ENCODE peak calls at places on chromosomes 5 and 9, in nine cellular contexts. One of them, this sample, is unnamed.

GRCh38 chr5:109451161-109451560 is 41.4 kb upstream of the PJA2 start:
- DNase-seq in activated effector memory CD4-positive, alpha-beta T cell treated with Interleukin-2 at 50 U/mL for 16 hours: no peak
- DNase-seq in AG04450: no peak
- DNase-seq in CD4-positive, alpha-beta T cell: no peak
- DNase-seq in activated T-cell treated with anti-CD3 and anti-CD28 coated beads for 24 hours: no peak
- DNase-seq in stimulated activated CD8-positive, alpha-beta memory T cell treated with anti-CD3 and anti-CD28 coated beads, Interleukin-7, amount 100 ng/mL, for 4 hours: no peak
- DNase-seq in SW480: no peak
- DNase-seq in activated naive CD4-positive, alpha-beta T cell treated with anti-CD3 and anti-CD28 coated beads, Interleukin-2, amount 50 U/mL, for 16 hours: no peak
- DNase-seq in keratinocyte: no peak
- DNase-seq in this sample: no peak

GRCh38 chr5:9519537-9519936 is 26.3 kb downstream of the SEMA5A start:
- DNase-seq in CD4-positive, alpha-beta T cell: no peak
- DNase-seq in stimulated activated CD8-positive, alpha-beta memory T cell treated with anti-CD3 and anti-CD28 coated beads, Interleukin-7, amount 100 ng/mL, for 4 hours: no peak
- DNase-seq in activated T-cell treated with anti-CD3 and anti-CD28 coated beads for 24 hours: no peak
- DNase-seq in keratinocyte: no peak
- DNase-seq in activated effector memory CD4-positive, alpha-beta T cell treated with Interleukin-2 at 50 U/mL for 16 hours: no peak
- DNase-seq in activated naive CD4-positive, alpha-beta T cell treated with anti-CD3 and anti-CD28 coated beads, Interleukin-2, amount 50 U/mL, for 16 hours: no peak
- DNase-seq in SW480: no peak
- DNase-seq in AG04450: no peak
- DNase-seq in this sample: no peak

GRCh38 chr5:13214182-13214581 is 730.3 kb downstream of the DNAH5 start:
- DNase-seq in AG04450: no peak
- DNase-seq in activated effector memory CD4-positive, alpha-beta T cell treated with Interleukin-2 at 50 U/mL for 16 hours: no peak
- DNase-seq in SW480: no peak
- DNase-seq in activated naive CD4-positive, alpha-beta T cell treated with anti-CD3 and anti-CD28 coated beads, Interleukin-2, amount 50 U/mL, for 16 hours: no peak
- DNase-seq in keratinocyte: no peak
- DNase-seq in CD4-positive, alpha-beta T cell: no peak
- DNase-seq in activated T-cell treated with anti-CD3 and anti-CD28 coated beads for 24 hours: no peak
- DNase-seq in stimulated activated CD8-positive, alpha-beta memory T cell treated with anti-CD3 and anti-CD28 coated beads, Interleukin-7, amount 100 ng/mL, for 4 hours: no peak
- DNase-seq in this sample: no peak

GRCh38 chr5:16017720-16018119 is 161.9 kb downstream of the MARCHF11 start:
- DNase-seq in keratinocyte: no peak
- DNase-seq in activated naive CD4-positive, alpha-beta T cell treated with anti-CD3 and anti-CD28 coated beads, Interleukin-2, amount 50 U/mL, for 16 hours: no peak
- DNase-seq in activated T-cell treated with anti-CD3 and anti-CD28 coated beads for 24 hours: no peak
- DNase-seq in CD4-positive, alpha-beta T cell: no peak
- DNase-seq in stimulated activated CD8-positive, alpha-beta memory T cell treated with anti-CD3 and anti-CD28 coated beads, Interleukin-7, amount 100 ng/mL, for 4 hours: no peak
- DNase-seq in activated effector memory CD4-positive, alpha-beta T cell treated with Interleukin-2 at 50 U/mL for 16 hours: no peak
- DNase-seq in AG04450: no peak
- DNase-seq in SW480: no peak
- DNase-seq in this sample: no peak

GRCh38 chr9:79501546-79501945 is 70.2 kb upstream of the TLE4 start:
- DNase-seq in activated naive CD4-positive, alpha-beta T cell treated with anti-CD3 and anti-CD28 coated beads, Interleukin-2, amount 50 U/mL, for 16 hours: no peak
- DNase-seq in SW480: no peak
- DNase-seq in activated T-cell treated with anti-CD3 and anti-CD28 coated beads for 24 hours: no peak
- DNase-seq in stimulated activated CD8-positive, alpha-beta memory T cell treated with anti-CD3 and anti-CD28 coated beads, Interleukin-7, amount 100 ng/mL, for 4 hours: no peak
- DNase-seq in activated effector memory CD4-positive, alpha-beta T cell treated with Interleukin-2 at 50 U/mL for 16 hours: no peak
- DNase-seq in AG04450: no peak
- DNase-seq in keratinocyte: no peak
- DNase-seq in CD4-positive, alpha-beta T cell: no peak
- DNase-seq in this sample: no peak

GRCh38 chr9:2161661-2162060 is 146.5 kb downstream of the SMARCA2 start:
- DNase-seq in SW480: no peak
- DNase-seq in keratinocyte: no peak
- DNase-seq in stimulated activated CD8-positive, alpha-beta memory T cell treated with anti-CD3 and anti-CD28 coated beads, Interleukin-7, amount 100 ng/mL, for 4 hours: no peak
- DNase-seq in activated effector memory CD4-positive, alpha-beta T cell treated with Interleukin-2 at 50 U/mL for 16 hours: no peak
- DNase-seq in activated naive CD4-positive, alpha-beta T cell treated with anti-CD3 and anti-CD28 coated beads, Interleukin-2, amount 50 U/mL, for 16 hours: no peak
- DNase-seq in activated T-cell treated with anti-CD3 and anti-CD28 coated beads for 24 hours: no peak
- DNase-seq in CD4-positive, alpha-beta T cell: no peak
- DNase-seq in AG04450: no peak
- DNase-seq in this sample: no peak

GRCh38 chr5:132263548-132264261 is 6.2 kb downstream of the PDLIM4 start:
- DNase-seq in activated naive CD4-positive, alpha-beta T cell treated with anti-CD3 and anti-CD28 coated beads, Interleukin-2, amount 50 U/mL, for 16 hours: no peak
- DNase-seq in keratinocyte: no peak
- DNase-seq in activated effector memory CD4-positive, alpha-beta T cell treated with Interleukin-2 at 50 U/mL for 16 hours: no peak
- DNase-seq in SW480: no peak
- DNase-seq in AG04450: peak
- DNase-seq in stimulated activated CD8-positive, alpha-beta memory T cell treated with anti-CD3 and anti-CD28 coated beads, Interleukin-7, amount 100 ng/mL, for 4 hours: peak
- DNase-seq in CD4-positive, alpha-beta T cell: no peak
- DNase-seq in activated T-cell treated with anti-CD3 and anti-CD28 coated beads for 24 hours: no peak
- DNase-seq in this sample: no peak

GRCh38 chr5:31193026-31193425 is 460 bp upstream of the CDH6 start:
- DNase-seq in CD4-positive, alpha-beta T cell: no peak
- DNase-seq in SW480: no peak
- DNase-seq in stimulated activated CD8-positive, alpha-beta memory T cell treated with anti-CD3 and anti-CD28 coated beads, Interleukin-7, amount 100 ng/mL, for 4 hours: no peak
- DNase-seq in AG04450: no peak
- DNase-seq in activated naive CD4-positive, alpha-beta T cell treated with anti-CD3 and anti-CD28 coated beads, Interleukin-2, amount 50 U/mL, for 16 hours: no peak
- DNase-seq in keratinocyte: no peak
- DNase-seq in activated effector memory CD4-positive, alpha-beta T cell treated with Interleukin-2 at 50 U/mL for 16 hours: no peak
- DNase-seq in activated T-cell treated with anti-CD3 and anti-CD28 coated beads for 24 hours: no peak
- DNase-seq in this sample: no peak

GRCh38 chr9:121242219-121242954 is 25.6 kb upstream of the GSN start:
- DNase-seq in keratinocyte: no peak
- DNase-seq in CD4-positive, alpha-beta T cell: no peak
- DNase-seq in activated effector memory CD4-positive, alpha-beta T cell treated with Interleukin-2 at 50 U/mL for 16 hours: no peak
- DNase-seq in activated naive CD4-positive, alpha-beta T cell treated with anti-CD3 and anti-CD28 coated beads, Interleukin-2, amount 50 U/mL, for 16 hours: no peak
- DNase-seq in AG04450: no peak
- DNase-seq in stimulated activated CD8-positive, alpha-beta memory T cell treated with anti-CD3 and anti-CD28 coated beads, Interleukin-7, amount 100 ng/mL, for 4 hours: no peak
- DNase-seq in activated T-cell treated with anti-CD3 and anti-CD28 coated beads for 24 hours: no peak
- DNase-seq in SW480: no peak
- DNase-seq in this sample: no peak

GRCh38 chr5:122602700-122603099 is 172.2 kb upstream of the SNX2 start:
- DNase-seq in keratinocyte: no peak
- DNase-seq in SW480: no peak
- DNase-seq in CD4-positive, alpha-beta T cell: no peak
- DNase-seq in stimulated activated CD8-positive, alpha-beta memory T cell treated with anti-CD3 and anti-CD28 coated beads, Interleukin-7, amount 100 ng/mL, for 4 hours: no peak
- DNase-seq in activated naive CD4-positive, alpha-beta T cell treated with anti-CD3 and anti-CD28 coated beads, Interleukin-2, amount 50 U/mL, for 16 hours: no peak
- DNase-seq in activated T-cell treated with anti-CD3 and anti-CD28 coated beads for 24 hours: no peak
- DNase-seq in AG04450: no peak
- DNase-seq in activated effector memory CD4-positive, alpha-beta T cell treated with Interleukin-2 at 50 U/mL for 16 hours: no peak
- DNase-seq in this sample: no peak

GRCh38 chr9:108039491-108039890 is 549.9 kb upstream of the KLF4 start:
- DNase-seq in activated naive CD4-positive, alpha-beta T cell treated with anti-CD3 and anti-CD28 coated beads, Interleukin-2, amount 50 U/mL, for 16 hours: no peak
- DNase-seq in AG04450: no peak
- DNase-seq in CD4-positive, alpha-beta T cell: no peak
- DNase-seq in activated T-cell treated with anti-CD3 and anti-CD28 coated beads for 24 hours: no peak
- DNase-seq in activated effector memory CD4-positive, alpha-beta T cell treated with Interleukin-2 at 50 U/mL for 16 hours: no peak
- DNase-seq in keratinocyte: no peak
- DNase-seq in SW480: no peak
- DNase-seq in stimulated activated CD8-positive, alpha-beta memory T cell treated with anti-CD3 and anti-CD28 coated beads, Interleukin-7, amount 100 ng/mL, for 4 hours: no peak
- DNase-seq in this sample: no peak

GRCh38 chr5:39427225-39427624 is 2.4 kb upstream of the DAB2 start:
- DNase-seq in SW480: no peak
- DNase-seq in activated T-cell treated with anti-CD3 and anti-CD28 coated beads for 24 hours: no peak
- DNase-seq in keratinocyte: no peak
- DNase-seq in stimulated activated CD8-positive, alpha-beta memory T cell treated with anti-CD3 and anti-CD28 coated beads, Interleukin-7, amount 100 ng/mL, for 4 hours: no peak
- DNase-seq in activated naive CD4-positive, alpha-beta T cell treated with anti-CD3 and anti-CD28 coated beads, Interleukin-2, amount 50 U/mL, for 16 hours: no peak
- DNase-seq in activated effector memory CD4-positive, alpha-beta T cell treated with Interleukin-2 at 50 U/mL for 16 hours: no peak
- DNase-seq in AG04450: no peak
- DNase-seq in CD4-positive, alpha-beta T cell: no peak
- DNase-seq in this sample: no peak

GRCh38 chr5:3592298-3592697 is 3.3 kb upstream of the IRX1 start:
- DNase-seq in CD4-positive, alpha-beta T cell: no peak
- DNase-seq in SW480: no peak
- DNase-seq in AG04450: no peak
- DNase-seq in activated effector memory CD4-positive, alpha-beta T cell treated with Interleukin-2 at 50 U/mL for 16 hours: no peak
- DNase-seq in activated T-cell treated with anti-CD3 and anti-CD28 coated beads for 24 hours: no peak
- DNase-seq in stimulated activated CD8-positive, alpha-beta memory T cell treated with anti-CD3 and anti-CD28 coated beads, Interleukin-7, amount 100 ng/mL, for 4 hours: no peak
- DNase-seq in activated naive CD4-positive, alpha-beta T cell treated with anti-CD3 and anti-CD28 coated beads, Interleukin-2, amount 50 U/mL, for 16 hours: no peak
- DNase-seq in keratinocyte: no peak
- DNase-seq in this sample: no peak

GRCh38 chr5:125487231-125487630 is 740.8 kb upstream of the ZNF608 start:
- DNase-seq in SW480: no peak
- DNase-seq in keratinocyte: no peak
- DNase-seq in stimulated activated CD8-positive, alpha-beta memory T cell treated with anti-CD3 and anti-CD28 coated beads, Interleukin-7, amount 100 ng/mL, for 4 hours: no peak
- DNase-seq in activated effector memory CD4-positive, alpha-beta T cell treated with Interleukin-2 at 50 U/mL for 16 hours: no peak
- DNase-seq in AG04450: no peak
- DNase-seq in CD4-positive, alpha-beta T cell: no peak
- DNase-seq in activated T-cell treated with anti-CD3 and anti-CD28 coated beads for 24 hours: no peak
- DNase-seq in activated naive CD4-positive, alpha-beta T cell treated with anti-CD3 and anti-CD28 coated beads, Interleukin-2, amount 50 U/mL, for 16 hours: no peak
- DNase-seq in this sample: no peak

GRCh38 chr9:74949859-74950258 is 2.9 kb downstream of the C9orf40 start:
- DNase-seq in CD4-positive, alpha-beta T cell: no peak
- DNase-seq in activated effector memory CD4-positive, alpha-beta T cell treated with Interleukin-2 at 50 U/mL for 16 hours: no peak
- DNase-seq in stimulated activated CD8-positive, alpha-beta memory T cell treated with anti-CD3 and anti-CD28 coated beads, Interleukin-7, amount 100 ng/mL, for 4 hours: no peak
- DNase-seq in keratinocyte: no peak
- DNase-seq in activated T-cell treated with anti-CD3 and anti-CD28 coated beads for 24 hours: no peak
- DNase-seq in SW480: no peak
- DNase-seq in AG04450: no peak
- DNase-seq in activated naive CD4-positive, alpha-beta T cell treated with anti-CD3 and anti-CD28 coated beads, Interleukin-2, amount 50 U/mL, for 16 hours: no peak
- DNase-seq in this sample: no peak

GRCh38 chr5:94440015-94440414 is 178.4 kb downstream of the KIAA0825 start:
- DNase-seq in CD4-positive, alpha-beta T cell: no peak
- DNase-seq in activated T-cell treated with anti-CD3 and anti-CD28 coated beads for 24 hours: no peak
- DNase-seq in activated effector memory CD4-positive, alpha-beta T cell treated with Interleukin-2 at 50 U/mL for 16 hours: no peak
- DNase-seq in stimulated activated CD8-positive, alpha-beta memory T cell treated with anti-CD3 and anti-CD28 coated beads, Interleukin-7, amount 100 ng/mL, for 4 hours: no peak
- DNase-seq in activated naive CD4-positive, alpha-beta T cell treated with anti-CD3 and anti-CD28 coated beads, Interleukin-2, amount 50 U/mL, for 16 hours: no peak
- DNase-seq in AG04450: no peak
- DNase-seq in keratinocyte: no peak
- DNase-seq in SW480: no peak
- DNase-seq in this sample: no peak

GRCh38 chr5:19256036-19256435 is 732.0 kb downstream of the CDH18 start:
- DNase-seq in CD4-positive, alpha-beta T cell: no peak
- DNase-seq in SW480: no peak
- DNase-seq in activated effector memory CD4-positive, alpha-beta T cell treated with Interleukin-2 at 50 U/mL for 16 hours: no peak
- DNase-seq in stimulated activated CD8-positive, alpha-beta memory T cell treated with anti-CD3 and anti-CD28 coated beads, Interleukin-7, amount 100 ng/mL, for 4 hours: no peak
- DNase-seq in activated T-cell treated with anti-CD3 and anti-CD28 coated beads for 24 hours: no peak
- DNase-seq in keratinocyte: no peak
- DNase-seq in AG04450: no peak
- DNase-seq in activated naive CD4-positive, alpha-beta T cell treated with anti-CD3 and anti-CD28 coated beads, Interleukin-2, amount 50 U/mL, for 16 hours: no peak
- DNase-seq in this sample: no peak

GRCh38 chr9:20394928-20395327 is 227.4 kb downstream of the MLLT3 start:
- DNase-seq in AG04450: no peak
- DNase-seq in activated naive CD4-positive, alpha-beta T cell treated with anti-CD3 and anti-CD28 coated beads, Interleukin-2, amount 50 U/mL, for 16 hours: no peak
- DNase-seq in activated effector memory CD4-positive, alpha-beta T cell treated with Interleukin-2 at 50 U/mL for 16 hours: no peak
- DNase-seq in keratinocyte: no peak
- DNase-seq in stimulated activated CD8-positive, alpha-beta memory T cell treated with anti-CD3 and anti-CD28 coated beads, Interleukin-7, amount 100 ng/mL, for 4 hours: no peak
- DNase-seq in SW480: no peak
- DNase-seq in activated T-cell treated with anti-CD3 and anti-CD28 coated beads for 24 hours: no peak
- DNase-seq in CD4-positive, alpha-beta T cell: no peak
- DNase-seq in this sample: no peak

GRCh38 chr5:72101828-72102227 is 5.4 kb upstream of the MAP1B start:
- DNase-seq in keratinocyte: no peak
- DNase-seq in activated effector memory CD4-positive, alpha-beta T cell treated with Interleukin-2 at 50 U/mL for 16 hours: no peak
- DNase-seq in activated T-cell treated with anti-CD3 and anti-CD28 coated beads for 24 hours: no peak
- DNase-seq in AG04450: no peak
- DNase-seq in activated naive CD4-positive, alpha-beta T cell treated with anti-CD3 and anti-CD28 coated beads, Interleukin-2, amount 50 U/mL, for 16 hours: no peak
- DNase-seq in SW480: no peak
- DNase-seq in stimulated activated CD8-positive, alpha-beta memory T cell treated with anti-CD3 and anti-CD28 coated beads, Interleukin-7, amount 100 ng/mL, for 4 hours: no peak
- DNase-seq in CD4-positive, alpha-beta T cell: no peak
- DNase-seq in this sample: no peak

GRCh38 chr5:75055727-75056144 is 3.4 kb upstream of the GCNT4 start:
- DNase-seq in keratinocyte: no peak
- DNase-seq in activated effector memory CD4-positive, alpha-beta T cell treated with Interleukin-2 at 50 U/mL for 16 hours: no peak
- DNase-seq in stimulated activated CD8-positive, alpha-beta memory T cell treated with anti-CD3 and anti-CD28 coated beads, Interleukin-7, amount 100 ng/mL, for 4 hours: no peak
- DNase-seq in CD4-positive, alpha-beta T cell: no peak
- DNase-seq in AG04450: no peak
- DNase-seq in activated T-cell treated with anti-CD3 and anti-CD28 coated beads for 24 hours: no peak
- DNase-seq in activated naive CD4-positive, alpha-beta T cell treated with anti-CD3 and anti-CD28 coated beads, Interleukin-2, amount 50 U/mL, for 16 hours: no peak
- DNase-seq in SW480: no peak
- DNase-seq in this sample: no peak

GRCh38 chr9:133396952-133397351 is 20.8 kb downstream of the STKLD1 start:
- DNase-seq in stimulated activated CD8-positive, alpha-beta memory T cell treated with anti-CD3 and anti-CD28 coated beads, Interleukin-7, amount 100 ng/mL, for 4 hours: no peak
- DNase-seq in SW480: no peak
- DNase-seq in activated T-cell treated with anti-CD3 and anti-CD28 coated beads for 24 hours: no peak
- DNase-seq in CD4-positive, alpha-beta T cell: no peak
- DNase-seq in keratinocyte: no peak
- DNase-seq in activated naive CD4-positive, alpha-beta T cell treated with anti-CD3 and anti-CD28 coated beads, Interleukin-2, amount 50 U/mL, for 16 hours: no peak
- DNase-seq in AG04450: no peak
- DNase-seq in activated effector memory CD4-positive, alpha-beta T cell treated with Interleukin-2 at 50 U/mL for 16 hours: no peak
- DNase-seq in this sample: no peak

GRCh38 chr9:109418827-109419226 is 79.3 kb downstream of the PTPN3 start:
- DNase-seq in SW480: no peak
- DNase-seq in activated effector memory CD4-positive, alpha-beta T cell treated with Interleukin-2 at 50 U/mL for 16 hours: no peak
- DNase-seq in AG04450: no peak
- DNase-seq in stimulated activated CD8-positive, alpha-beta memory T cell treated with anti-CD3 and anti-CD28 coated beads, Interleukin-7, amount 100 ng/mL, for 4 hours: no peak
- DNase-seq in activated naive CD4-positive, alpha-beta T cell treated with anti-CD3 and anti-CD28 coated beads, Interleukin-2, amount 50 U/mL, for 16 hours: no peak
- DNase-seq in activated T-cell treated with anti-CD3 and anti-CD28 coated beads for 24 hours: no peak
- DNase-seq in keratinocyte: no peak
- DNase-seq in CD4-positive, alpha-beta T cell: no peak
- DNase-seq in this sample: no peak

This sample was measured in activated gamma-delta T cell treated with Interleukin-2 at 50 U/mL for 16 hours.